ENCODE peak calls at places on chromosomes 2 and 18, in six cellular contexts. U, I, D, V, E and O are unnamed samples.

GRCh38 chr2:69013837-69014796 is 1.1 kb downstream of the ANTXR1 start:
- DNase-seq in E (no peak), I (peak; percentile 22), D (peak; percentile 39), U (no peak), V (peak; percentile 34), O (no peak)

GRCh38 chr2:106038598-106039375 is 155.3 kb downstream of the UXS1 start:
- DNase-seq in E (no peak), V (no peak), U (no peak), D (no peak), I (no peak), O (no peak)

GRCh38 chr18:22637787-22638186 is 220.1 kb upstream of the CTAGE1 start:
- DNase-seq in I (peak; percentile 87), D (peak; percentile 75), U (no peak), V (no peak), E (no peak), O (no peak)

GRCh38 chr2:237581751-237582746 is 8.5 kb downstream of the RAB17 start:
- DNase-seq in E (no peak), U (peak; percentile 19), V (peak; percentile 48), I (peak; percentile 65), D (peak; percentile 81), O (no peak)

GRCh38 chr2:113703404-113704299 is 52.8 kb downstream of the SLC35F5 start:
- DNase-seq in I (no peak), V (no peak), E (no peak), U (no peak), D (no peak), O (no peak)

GRCh38 chr2:17107131-17107530 is 411.1 kb downstream of the RAD51AP2 start:
- DNase-seq in D (peak; percentile 84), V (no peak), E (no peak), I (no peak), U (no peak), O (no peak)

GRCh38 chr2:109143214-109144187 is 14.5 kb downstream of the SH3RF3 start:
- DNase-seq in V (no peak), U (peak; percentile 69), D (no peak), E (peak; percentile 38), I (no peak), O (no peak)

GRCh38 chr2:128630974-128631697 is 312.5 kb upstream of the HS6ST1 start:
- DNase-seq in V (no peak), E (no peak), I (no peak), U (no peak), D (no peak), O (no peak)

GRCh38 chr2:189143930-189144329 is 35.6 kb downstream of the COL5A2 start:
- DNase-seq in E (no peak), V (no peak), I (no peak), U (no peak), D (peak; percentile 94), O (no peak)

GRCh38 chr2:128379021-128380005 is 60.6 kb upstream of the HS6ST1 start:
- DNase-seq in U (peak; percentile 13), I (peak; percentile 24), V (no peak), D (peak; percentile 87), E (no peak), O (no peak)